ENCODE peak calls at places on chromosomes 2 and 18, in eight cellular contexts. F is stimulated activated CD8-positive, alpha-beta memory T cell treated with anti-CD3 and anti-CD28 coated beads, Interleukin-7, amount 100 ng/mL, for 24 hours; E is C1 segment of cervical spinal cord; G is stimulated activated CD4-positive, alpha-beta T cell treated with anti-CD3 and anti-CD28 coated beads, Interleukin-2, amount 100 ng/mL, for 48 hours; C is T-helper 1 cell; S is epithelial cell of esophagus; T is left cardiac atrium; N is AG09319. M is an unnamed sample.

GRCh38 chr18:9961031-9961430 is 47.2 kb downstream of the VAPA start:
- DNase-seq in T (no peak), S (no peak), N (no peak), C (no peak), G (no peak), F (no peak), E (no peak), M (no peak)

GRCh38 chr18:9038277-9038871 is 64.1 kb upstream of the NDUFV2 start:
- DNase-seq in T (no peak), C (no peak), F (no peak), N (no peak), G (no peak), E (no peak), S (peak; percentile 72), M (no peak)

GRCh38 chr2:36731941-36732700 is 35.6 kb downstream of the VIT start:
- DNase-seq in E (no peak), N (peak; percentile 99), C (no peak), S (no peak), G (no peak), F (no peak), T (no peak), M (no peak)

GRCh38 chr2:202592580-202592979 is 42.2 kb upstream of the FAM117B start:
- DNase-seq in C (no peak), E (no peak), G (no peak), S (no peak), F (no peak), N (no peak), T (no peak), M (no peak)

GRCh38 chr18:23115683-23116096 is 19.6 kb upstream of the CABLES1 start:
- DNase-seq in S (peak; percentile 94), E (no peak), G (no peak), C (no peak), F (no peak), T (no peak), N (peak; percentile 87), M (no peak)

GRCh38 chr2:36451512-36451911 is 95.9 kb downstream of the CRIM1 start:
- DNase-seq in C (no peak), T (no peak), E (no peak), S (no peak), N (no peak), F (no peak), G (no peak), M (peak; percentile 37)

GRCh38 chr2:186348200-186348599 is 137.9 kb upstream of the ZC3H15 start:
- DNase-seq in S (peak; percentile 84), G (no peak), C (no peak), E (no peak), T (no peak), N (no peak), F (no peak), M (no peak)

GRCh38 chr2:112343827-112344585 is 68.6 kb downstream of the ZC3H6 start:
- DNase-seq in G (no peak), E (no peak), T (no peak), S (peak; percentile 15), N (no peak), F (no peak), C (no peak), M (no peak)

GRCh38 chr2:2571301-2572198 is 240.5 kb upstream of the MYT1L start:
- DNase-seq in E (no peak), S (no peak), N (no peak), G (no peak), C (no peak), F (no peak), T (no peak), M (no peak)

GRCh38 chr18:54260376-54261072 is 8.8 kb upstream of the POLI start:
- DNase-seq in G (no peak), T (no peak), S (peak; percentile 92), N (no peak), E (no peak), F (no peak), C (no peak), M (no peak)

GRCh38 chr2:40348665-40349064 is 103.2 kb downstream of the SLC8A1 start:
- DNase-seq in T (no peak), G (no peak), F (no peak), S (peak; percentile 47), E (no peak), N (no peak), C (no peak), M (no peak)